ENCODE peak calls at places on chromosomes 4 and X, in eight cellular contexts. Z is CD8-positive, alpha-beta T cell; E is uterus; H is SJSA1; W is stomach; N is tibial nerve; P is mammary epithelial cell; I is mesendoderm. Y is an unnamed sample.
A peak's percentile ranks its signal among the peaks of the same experiment; 100 is the strongest.

GRCh38 chr4:21664355-21664754 is 284.2 kb downstream of the KCNIP4 start:
- DNase-seq in W (no peak), E (no peak), N (no peak), H (no peak), I (peak; percentile 73), Z (no peak), P (no peak), Y (no peak)

GRCh38 chr4:82648356-82648755 is 86.6 kb upstream of the TMEM150C start:
- DNase-seq in Z (no peak), W (no peak), N (no peak), P (peak; percentile 31), E (no peak), I (no peak), H (no peak), Y (no peak)

GRCh38 chr4:163672751-163673150 is 178.3 kb downstream of the TMA16 start:
- DNase-seq in W (no peak), Z (no peak), I (peak; percentile 23), N (no peak), P (no peak), E (no peak), H (no peak), Y (no peak)

GRCh38 chr4:76969941-76970529 is 20.5 kb downstream of the SEPTIN11 start:
- DNase-seq in I (peak; percentile 90), H (no peak), Z (no peak), P (no peak), N (no peak), W (no peak), E (no peak), Y (no peak)

GRCh38 chr4:139509727-139510410 is 46.1 kb downstream of the SETD7 start:
- DNase-seq in I (peak; percentile 68), P (no peak), N (no peak), E (no peak), W (peak; percentile 27), Z (no peak), H (no peak), Y (no peak)

GRCh38 chrX:51144828-51145442 is 187.7 kb upstream of the NUDT10 start:
- DNase-seq in E (no peak), Z (no peak), I (peak; percentile 86), N (no peak), P (peak; percentile 16), H (no peak), W (no peak), Y (no peak)

GRCh38 chr4:54400802-54401201 is 171.7 kb downstream of the PDGFRA start:
- DNase-seq in Z (no peak), H (no peak), I (peak; percentile 14), E (no peak), W (no peak), N (no peak), P (peak; percentile 69), Y (no peak)

GRCh38 chrX:116490091-116490490 is 27.3 kb upstream of the CT83 start:
- DNase-seq in P (no peak), Z (no peak), W (no peak), E (no peak), N (no peak), I (no peak), H (no peak), Y (no peak)

GRCh38 chr4:57119054-57119651 is 9.0 kb upstream of the IGFBP7 start:
- DNase-seq in H (peak; percentile 92), I (no peak), E (peak; percentile 79), N (peak; percentile 37), W (no peak), P (peak; percentile 83), Z (no peak), Y (no peak)

GRCh38 chrX:136866337-136867095 is 14.0 kb downstream of the RBMX start:
- DNase-seq in H (no peak), I (no peak), W (no peak), E (no peak), Z (no peak), P (no peak), N (no peak), Y (no peak)

GRCh38 chr4:88960576-88960975 is 96.4 kb downstream of the FAM13A start:
- DNase-seq in P (no peak), Z (no peak), N (no peak), I (peak; percentile 20), E (no peak), H (no peak), W (no peak), Y (no peak)

GRCh38 chrX:84118315-84118714 is 69.7 kb downstream of the RPS6KA6 start:
- DNase-seq in P (no peak), H (no peak), W (no peak), I (no peak), N (no peak), E (no peak), Z (no peak), Y (no peak)

GRCh38 chr4:22389240-22389871 is 126.5 kb downstream of the ADGRA3 start:
- DNase-seq in W (peak; percentile 45), P (peak; percentile 53), N (no peak), H (peak; percentile 38), E (peak; percentile 49), I (peak; percentile 80), Z (no peak), Y (no peak)

GRCh38 chr4:17544205-17544604 is 29.2 kb downstream of the CLRN2 start:
- DNase-seq in W (no peak), N (no peak), Z (no peak), I (peak; percentile 89), E (no peak), H (peak; percentile 47), P (no peak), Y (no peak)

GRCh38 chr4:176838611-176839411 is 46.1 kb upstream of the VEGFC start:
- DNase-seq in W (no peak), E (no peak), P (peak; percentile 80), I (no peak), Z (no peak), N (no peak), H (peak; percentile 64), Y (no peak)

GRCh38 chr4:108881190-108881589 is 118.3 kb upstream of the ETNPPL start:
- DNase-seq in Z (no peak), I (peak; percentile 59), N (no peak), W (no peak), P (peak; percentile 38), E (no peak), H (peak; percentile 53), Y (no peak)

GRCh38 chr4:94409947-94410346 is 41.8 kb upstream of the PDLIM5 start:
- DNase-seq in N (no peak), H (no peak), Z (no peak), I (no peak), W (no peak), P (no peak), E (no peak), Y (no peak)

GRCh38 chrX:153521034-153521433 is 3.6 kb downstream of the ATP2B3 start:
- DNase-seq in W (peak; percentile 35), H (no peak), P (peak; percentile 4), I (no peak), E (no peak), Z (no peak), N (no peak), Y (no peak)

GRCh38 chrX:132390817-132391216 is 98.0 kb downstream of the MBNL3 start:
- DNase-seq in H (no peak), P (no peak), E (no peak), W (no peak), I (no peak), N (no peak), Z (no peak), Y (no peak)

GRCh38 chrX:40733691-40734090 is 1.7 kb downstream of the MED14 start:
- DNase-seq in Z (no peak), I (peak; percentile 2), E (no peak), W (no peak), P (no peak), H (no peak), N (no peak), Y (no peak)
- H3K4me1 ChIP-seq in Z (peaks cover 25% of the 10 kb centered on the region), I (no peaks in the 10 kb centered on the region), E (no peaks in the 10 kb centered on the region), W (peaks cover 6% of the 10 kb centered on the region), P (peaks cover 3% of the 10 kb centered on the region), H (peaks cover 2% of the 10 kb centered on the region), N (peaks cover 34% of the 10 kb centered on the region), Y (peaks cover 12% of the 10 kb centered on the region)

GRCh38 chr4:149796381-149796780 is 19.3 kb downstream of the IQCM start:
- DNase-seq in Z (no peak), N (no peak), P (peak; percentile 43), I (peak; percentile 8), E (no peak), H (no peak), W (no peak), Y (no peak)
- H3K27ac ChIP-seq in Z (no peak overlapping the region), N (no peak overlapping the region), P (no peak overlapping the region), I (no peak overlapping the region), E (no peak overlapping the region), H (no peak overlapping the region), W (no peak overlapping the region), Y (no peak overlapping the region)

GRCh38 chr4:40182041-40182440 is 14.8 kb upstream of the RHOH start:
- DNase-seq in P (no peak), E (no peak), N (no peak), W (no peak), Z (no peak), I (no peak), H (no peak), Y (no peak)
- H3K4me1 ChIP-seq in P (peaks cover 49% of the 10 kb centered on the region), E (no peaks in the 10 kb centered on the region), N (no peaks in the 10 kb centered on the region), W (no peaks in the 10 kb centered on the region), Z (peaks cover 14% of the 10 kb centered on the region), I (no peaks in the 10 kb centered on the region), H (no peaks in the 10 kb centered on the region), Y (peaks cover 3% of the 10 kb centered on the region)

GRCh38 chrX:13658602-13659001 is 5.7 kb downstream of the TCEANC start:
- DNase-seq in H (no peak), P (peak; percentile 51), N (no peak), Z (no peak), E (no peak), I (peak; percentile 39), W (no peak), Y (no peak)

GRCh38 chrX:13664026-13664425 is 11.1 kb downstream of the TCEANC start:
- DNase-seq in W (no peak), N (no peak), H (no peak), Z (no peak), P (no peak), I (no peak), E (no peak), Y (no peak)

GRCh38 chrX:13659057-13659456 is 6.1 kb downstream of the TCEANC start:
- DNase-seq in E (no peak), H (no peak), W (no peak), I (no peak), P (peak; percentile 86), Z (no peak), N (no peak), Y (no peak)

GRCh38 chrX:13662537-13662841 is 9.5 kb downstream of the TCEANC start:
- DNase-seq in Z (no peak), P (no peak), N (no peak), I (no peak), E (peak; percentile 74), H (no peak), W (no peak), Y (no peak)

GRCh38 chrX:13661735-13662536 is 9.0 kb downstream of the TCEANC start:
- DNase-seq in E (no peak), I (no peak), Z (no peak), H (no peak), P (no peak), W (no peak), N (no peak), Y (no peak)
- H3K27ac ChIP-seq in E (peak overlapping the region; percentile 83), I (no peak overlapping the region), Z (no peak overlapping the region), H (no peak overlapping the region), P (no peak overlapping the region), W (peak overlapping the region; percentile 68), N (no peak overlapping the region), Y (peak overlapping the region; percentile 32)

GRCh38 chr4:2795558-2796260 is 2.8 kb downstream of the SH3BP2 start:
- DNase-seq in P (no peak), Z (no peak), E (no peak), N (peak; percentile 12), H (no peak), W (peak; percentile 25), I (no peak), Y (no peak)
- H3K4me1 ChIP-seq in P (peaks cover 28% of the 10 kb centered on the region), Z (peaks cover 63% of the 10 kb centered on the region), E (peaks cover 13% of the 10 kb centered on the region), N (peaks cover 97% of the 10 kb centered on the region), H (peaks cover 25% of the 10 kb centered on the region), W (peaks cover 89% of the 10 kb centered on the region), I (peaks cover 2% of the 10 kb centered on the region), Y (peaks cover 51% of the 10 kb centered on the region)

Y was measured in effector memory CD4-positive, alpha-beta T cell.